ENCODE peak calls at places on chromosomes 13 and 19, in ten cellular contexts. N is Caki2; J is RCC 7860; L is GOT3; B is T-helper 1 cell; M is CD8-positive, alpha-beta T cell; S is left colon; O is stimulated activated CD4-positive, alpha-beta T cell treated with anti-CD3 and anti-CD28 coated beads, Interleukin-1b, Interleukin-23, amount 100 ng/mL, for 1 hour; Y is HFF-Myc; I is activated naive CD4-positive, alpha-beta T cell treated with anti-CD3 and anti-CD28 coated beads, Interleukin-2, amount 50 U/mL, for 16 hours. A is an unnamed sample.

GRCh38 chr13:42996584-42996983 is 4.5 kb upstream of the EPSTI1 start:
- DNase-seq in N (no peak), J (no peak), L (no peak), B (no peak), M (no peak), S (no peak), O (no peak), Y (no peak), I (no peak), A (peak)

GRCh38 chr19:45038931-45039893 is at the start of gene CLASRP:
- DNase-seq in N (peak), J (peak), L (peak), B (peak), M (peak), S (peak), O (peak), Y (peak), I (peak), A (peak)

GRCh38 chr19:6677495-6677894 is 7.5 kb upstream of the TNFSF14 start:
- DNase-seq in N (no peak), J (no peak), L (no peak), B (no peak), M (no peak), S (no peak), O (no peak), Y (no peak), I (no peak), A (no peak)

GRCh38 chr13:95296326-95296939 is 4.8 kb downstream of the ABCC4 start:
- DNase-seq in N (peak), J (no peak), L (no peak), B (no peak), M (no peak), S (peak), O (no peak), Y (no peak), I (no peak), A (no peak)

GRCh38 chr19:5985098-5985783 is 7.3 kb upstream of the RANBP3 start:
- DNase-seq in N (peak), J (peak), L (no peak), B (no peak), M (no peak), S (no peak), O (no peak), Y (no peak), I (no peak), A (peak)

GRCh38 chr13:24161010-24161775 is 673 bp downstream of the SPATA13 start:
- DNase-seq in N (peak), J (no peak), L (no peak), B (peak), M (peak), S (peak), O (peak), Y (no peak), I (peak), A (no peak)

GRCh38 chr19:40379446-40380198 is 10.4 kb downstream of the HIPK4 start:
- DNase-seq in N (no peak), J (no peak), L (no peak), B (no peak), M (no peak), S (no peak), O (no peak), Y (no peak), I (no peak), A (no peak)

GRCh38 chr19:50325310-50326100 is 3.7 kb downstream of the KCNC3 start:
- DNase-seq in N (peak), J (no peak), L (peak), B (peak), M (peak), S (peak), O (peak), Y (no peak), I (peak), A (peak)

GRCh38 chr13:44918323-44919102 is 70.8 kb downstream of the NUFIP1 start:
- DNase-seq in N (peak), J (peak), L (peak), B (peak), M (peak), S (peak), O (peak), Y (peak), I (peak), A (peak)

GRCh38 chr19:45568732-45569131 is 15.9 kb downstream of the OPA3 start:
- DNase-seq in N (peak), J (peak), L (no peak), B (no peak), M (no peak), S (no peak), O (no peak), Y (no peak), I (no peak), A (peak)

GRCh38 chr19:15812059-15812722 is 3.3 kb downstream of the OR10H1 start:
- DNase-seq in N (no peak), J (peak), L (no peak), B (peak), M (peak), S (peak), O (no peak), Y (no peak), I (peak), A (no peak)

GRCh38 chr13:74132768-74133656 is 1.2 kb downstream of the KLF12 start:
- DNase-seq in N (peak), J (no peak), L (no peak), B (peak), M (peak), S (peak), O (no peak), Y (no peak), I (peak), A (peak)

GRCh38 chr13:79482271-79482970 is 1.5 kb downstream of the NDFIP2 start:
- DNase-seq in N (no peak), J (peak), L (no peak), B (no peak), M (no peak), S (no peak), O (no peak), Y (no peak), I (no peak), A (peak)

GRCh38 chr19:3403489-3404323 is 37.3 kb downstream of the NFIC start:
- DNase-seq in N (no peak), J (no peak), L (no peak), B (no peak), M (no peak), S (peak), O (no peak), Y (peak), I (no peak), A (peak)

GRCh38 chr19:19224852-19225494 is 13.2 kb downstream of the NCAN start:
- DNase-seq in N (peak), J (no peak), L (peak), B (peak), M (peak), S (peak), O (peak), Y (no peak), I (peak), A (peak)

GRCh38 chr19:16327911-16328823 is 3.5 kb downstream of the KLF2 start:
- DNase-seq in N (no peak), J (no peak), L (no peak), B (peak), M (peak), S (peak), O (no peak), Y (no peak), I (peak), A (no peak)

GRCh38 chr13:39955560-39955959 is 300.1 kb downstream of the COG6 start:
- DNase-seq in N (no peak), J (no peak), L (no peak), B (no peak), M (no peak), S (no peak), O (no peak), Y (no peak), I (no peak), A (no peak)

GRCh38 chr19:18731562-18732008 is 48.1 kb downstream of the CRTC1 start:
- DNase-seq in N (no peak), J (no peak), L (no peak), B (no peak), M (no peak), S (no peak), O (no peak), Y (no peak), I (no peak), A (no peak)

GRCh38 chr13:40345654-40346372 is 320.6 kb downstream of the FOXO1 start:
- DNase-seq in N (no peak), J (no peak), L (no peak), B (no peak), M (peak), S (peak), O (no peak), Y (no peak), I (no peak), A (no peak)

GRCh38 chr19:36113895-36114762 is 546 bp downstream of the POLR2I start:
- DNase-seq in N (no peak), J (no peak), L (no peak), B (peak), M (peak), S (no peak), O (no peak), Y (no peak), I (no peak), A (no peak)

GRCh38 chr19:23543351-23543750 is 143.7 kb downstream of the ZNF675 start:
- DNase-seq in N (no peak), J (no peak), L (no peak), B (no peak), M (no peak), S (no peak), O (no peak), Y (no peak), I (no peak), A (no peak)